ENCODE peak calls at places on chromosomes 3 and 15, in nine cellular contexts. O, G, V, P, E, I, X, H and C are unnamed samples.

GRCh38 chr3:32215185-32215584 is 23.3 kb upstream of the CMTM8 start:
- DNase-seq in O (no peak), G (no peak), V (no peak), P (no peak), E (no peak), I (no peak), X (no peak), H (no peak), C (no peak)

GRCh38 chr3:195257454-195258448 is 13.2 kb downstream of the XXYLT1 start:
- DNase-seq in O (peak; percentile 62), G (no peak), V (no peak), P (no peak), E (peak; percentile 84), I (no peak), X (no peak), H (no peak), C (no peak)

GRCh38 chr3:117756580-117756979 is 1047.0 kb downstream of the TUSC7 start:
- DNase-seq in O (no peak), G (no peak), V (peak; percentile 58), P (no peak), E (no peak), I (peak; percentile 38), X (no peak), H (no peak), C (no peak)

GRCh38 chr3:178217479-178217878 is 318.8 kb upstream of the KCNMB2 start:
- DNase-seq in O (no peak), G (no peak), V (no peak), P (no peak), E (no peak), I (no peak), X (no peak), H (no peak), C (no peak)

GRCh38 chr15:48992096-48992495 is 28.4 kb upstream of the SHC4 start:
- DNase-seq in O (no peak), G (no peak), V (no peak), P (no peak), E (no peak), I (no peak), X (no peak), H (no peak), C (no peak)

GRCh38 chr3:75294124-75294523 is 370.0 kb upstream of the FRG2C start:
- DNase-seq in O (peak; percentile 16), G (no peak), V (peak; percentile 70), P (peak; percentile 67), E (no peak), I (peak; percentile 58), X (peak; percentile 3), H (peak; percentile 21), C (no peak)

GRCh38 chr15:55774113-55774970 is 31.4 kb upstream of the PRTG start:
- DNase-seq in O (peak; percentile 26), G (no peak), V (peak; percentile 76), P (no peak), E (no peak), I (peak; percentile 45), X (no peak), H (peak; percentile 32), C (no peak)

GRCh38 chr15:85667491-85668424 is 127.0 kb downstream of the KLHL25 start:
- DNase-seq in O (peak; percentile 98), G (no peak), V (no peak), P (no peak), E (no peak), I (peak; percentile 96), X (peak; percentile 95), H (peak; percentile 59), C (peak; percentile 94)

GRCh38 chr15:82262422-82263026 is at the start of the genes EFL1 and SAXO2:
- DNase-seq in O (peak; percentile 86), G (peak; percentile 94), V (peak; percentile 93), P (peak; percentile 97), E (peak; percentile 97), I (peak; percentile 95), X (peak; percentile 29), H (peak; percentile 82), C (peak; percentile 43)

GRCh38 chr3:179021119-179021903 is 50.3 kb downstream of the ZMAT3 start:
- DNase-seq in O (no peak), G (no peak), V (no peak), P (no peak), E (no peak), I (no peak), X (no peak), H (no peak), C (no peak)

GRCh38 chr3:186825294-186825821 is 17.2 kb upstream of the ADIPOQ start:
- DNase-seq in O (peak; percentile 38), G (no peak), V (peak; percentile 38), P (peak; percentile 86), E (peak; percentile 84), I (peak; percentile 88), X (no peak), H (peak; percentile 20), C (no peak)

GRCh38 chr3:30347679-30348216 is 258.7 kb upstream of the TGFBR2 start:
- DNase-seq in O (peak; percentile 55), G (no peak), V (no peak), P (no peak), E (no peak), I (peak; percentile 97), X (no peak), H (no peak), C (no peak)

GRCh38 chr3:33035596-33035995 is 61.4 kb downstream of the GLB1 start:
- DNase-seq in O (peak; percentile 16), G (no peak), V (no peak), P (no peak), E (no peak), I (peak; percentile 60), X (peak; percentile 18), H (no peak), C (no peak)

GRCh38 chr3:162938073-162938472 is 1441.5 kb downstream of the OTOL1 start:
- DNase-seq in O (peak; percentile 23), G (no peak), V (no peak), P (no peak), E (no peak), I (no peak), X (no peak), H (no peak), C (no peak)

GRCh38 chr3:8371955-8372600 is 129.5 kb upstream of the LMCD1 start:
- DNase-seq in O (no peak), G (no peak), V (no peak), P (peak; percentile 55), E (no peak), I (no peak), X (no peak), H (no peak), C (no peak)

GRCh38 chr3:110738531-110738930 is 333.1 kb upstream of the NECTIN3 start:
- DNase-seq in O (no peak), G (no peak), V (no peak), P (no peak), E (no peak), I (peak; percentile 48), X (no peak), H (no peak), C (no peak)

GRCh38 chr3:100254168-100254777 is 6.5 kb upstream of the TBC1D23 start:
- DNase-seq in O (peak; percentile 86), G (no peak), V (peak; percentile 76), P (no peak), E (no peak), I (peak; percentile 82), X (peak; percentile 62), H (peak; percentile 47), C (no peak)

GRCh38 chr15:27064080-27064479 is 93.1 kb downstream of the GABRG3 start:
- DNase-seq in O (no peak), G (no peak), V (no peak), P (no peak), E (peak; percentile 74), I (no peak), X (no peak), H (no peak), C (no peak)

GRCh38 chr15:44712108-44713005 is 1.0 kb downstream of the B2M start:
- DNase-seq in O (peak; percentile 94), G (no peak), V (no peak), P (peak; percentile 80), E (peak; percentile 91), I (peak; percentile 89), X (peak; percentile 75), H (peak; percentile 63), C (peak; percentile 69)

GRCh38 chr15:44713006-44713966 is 2.0 kb downstream of the B2M start:
- DNase-seq in O (peak; percentile 51), G (no peak), V (no peak), P (no peak), E (no peak), I (peak; percentile 58), X (no peak), H (no peak), C (no peak)

GRCh38 chr15:44710236-44711088 is 661 bp downstream of the PATL2 start:
- DNase-seq in O (peak; percentile 50), G (no peak), V (no peak), P (no peak), E (no peak), I (peak; percentile 46), X (no peak), H (no peak), C (no peak)

GRCh38 chr15:44711356-44712107 is at the start of gene B2M:
- DNase-seq in O (peak; percentile 97), G (peak; percentile 96), V (peak; percentile 94), P (peak; percentile 99), E (peak; percentile 99), I (peak; percentile 98), X (peak; percentile 95), H (peak; percentile 97), C (peak; percentile 91)

DNA sequence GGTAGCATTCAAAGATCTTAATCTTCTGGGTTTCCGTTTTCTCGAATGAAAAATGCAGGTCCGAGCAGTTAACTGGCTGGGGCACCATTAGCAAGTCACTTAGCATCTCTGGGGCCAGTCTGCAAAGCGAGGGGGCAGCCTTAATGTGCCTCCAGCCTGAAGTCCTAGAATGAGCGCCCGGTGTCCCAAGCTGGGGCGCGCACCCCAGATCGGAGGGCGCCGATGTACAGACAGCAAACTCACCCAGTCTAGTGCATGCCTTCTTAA is at the start of gene PATL2:
- DNase-seq in O (no peak), G (no peak), V (no peak), P (no peak), E (no peak), I (no peak), X (no peak), H (no peak), C (no peak)
- TF ChIP-seq CTCF in O (no peak), G (peak; percentile 6), V (no peak), P (peak; percentile 3), E (no peak), I (no peak), X (no peak), H (no peak), C (peak; percentile 5)

GRCh38 chr3:40309925-40310635 is 573 bp downstream of the EIF1B start:
- DNase-seq in O (peak; percentile 58), G (peak; percentile 78), V (no peak), P (no peak), E (peak; percentile 90), I (peak; percentile 48), X (no peak), H (peak; percentile 51), C (no peak)
- TF ChIP-seq CTCF in O (no peak), G (no peak), V (peak; percentile 6), P (no peak), E (no peak), I (no peak), X (no peak), H (no peak), C (no peak)

GRCh38 chr15:80593486-80594055 is 101.5 kb upstream of the ABHD17C start:
- DNase-seq in O (no peak), G (no peak), V (no peak), P (no peak), E (peak; percentile 79), I (no peak), X (no peak), H (no peak), C (no peak)
- TF ChIP-seq CTCF in O (no peak), G (no peak), V (no peak), P (no peak), E (no peak), I (no peak), X (no peak), H (no peak), C (no peak)

GRCh38 chr15:45138814-45139765 is 9.3 kb downstream of the DUOX1 start:
- DNase-seq in O (no peak), G (no peak), V (no peak), P (no peak), E (no peak), I (no peak), X (no peak), H (no peak), C (no peak)
- TF ChIP-seq CTCF in O (no peak), G (no peak), V (no peak), P (no peak), E (no peak), I (no peak), X (no peak), H (no peak), C (no peak)